ENCODE peak calls at places on chromosomes 12 and 14, in six cellular contexts. I is activated effector memory CD4-positive, alpha-beta T cell treated with anti-CD3 and anti-CD28 coated beads, Interleukin-2, amount 50 U/mL, for 16 hours; H is activated T-cell treated with anti-CD3 and anti-CD28 coated beads, Interleukin-2, amount 50 U/mL, for 4 hours; U is endothelial cell; T is tibial artery; Y is ascending aorta. G is an unnamed sample.

GRCh38 chr14:63426838-63427237 is 108.1 kb upstream of the GPHB5 start:
- DNase-seq in I (no peak), H (no peak), Y (no peak), U (no peak), T (no peak), G (no peak)

GRCh38 chr12:102533483-102533882 is 53.1 kb upstream of the IGF1 start:
- DNase-seq in H (no peak), U (no peak), Y (no peak), I (no peak), T (no peak), G (no peak)

GRCh38 chr12:32897688-32898573 is 1.4 kb upstream of the PKP2 start:
- DNase-seq in H (no peak), I (no peak), T (no peak), U (no peak), Y (no peak), G (no peak)

GRCh38 chr14:104436741-104437701 is 142.5 kb upstream of the C14orf180 start:
- DNase-seq in U (no peak), T (peak; percentile 62), I (peak; percentile 50), Y (peak; percentile 64), H (no peak), G (peak; percentile 41)

GRCh38 chr12:52081263-52081733 is 1.8 kb downstream of the SMIM41 start:
- DNase-seq in H (no peak), I (no peak), U (no peak), T (no peak), Y (no peak), G (no peak)

GRCh38 chr14:23058654-23059504 is 1.6 kb upstream of the CDH24 start:
- DNase-seq in Y (peak; percentile 59), H (no peak), I (peak; percentile 57), U (no peak), T (peak; percentile 65), G (no peak)

GRCh38 chr14:26993541-26993940 is 395.7 kb upstream of the NOVA1 start:
- DNase-seq in Y (no peak), H (no peak), U (no peak), T (no peak), I (no peak), G (no peak)

GRCh38 chr12:30067156-30067555 is 283.4 kb upstream of the TMTC1 start:
- DNase-seq in T (no peak), Y (no peak), I (no peak), H (no peak), U (no peak), G (no peak)

GRCh38 chr12:130145731-130146130 is 16.5 kb upstream of the FZD10 start:
- DNase-seq in Y (no peak), T (no peak), H (no peak), U (no peak), I (no peak), G (no peak)

GRCh38 chr12:93824514-93825500 is 147.6 kb downstream of the CRADD start:
- DNase-seq in I (no peak), H (no peak), U (no peak), T (no peak), Y (no peak), G (no peak)

GRCh38 chr14:80634106-80634758 is 307.3 kb downstream of the CEP128 start:
- DNase-seq in H (no peak), U (no peak), Y (no peak), T (no peak), I (no peak), G (no peak)

G was measured in CD14-positive monocyte.